ENCODE peak calls at places on chromosome 14, in nine cellular contexts. T is IMR-90, K is thyroid gland, G is gastrocnemius medialis, B is K562, N is A549, C is ovary, P is uterus, Y is breast epithelium. U is an unnamed sample.

GRCh38 chr14:56805201-56805991 is 4.9 kb downstream of the OTX2 start:
- DNase-seq in T (no peak), K (no peak), G (no peak), B (no peak), N (no peak), C (no peak), P (no peak), Y (no peak), U (no peak)

GRCh38 chr14:69055125-69055524 is 76.0 kb upstream of the ACTN1 start:
- DNase-seq in T (peak), K (no peak), G (no peak), B (no peak), N (no peak), C (no peak), P (no peak), Y (no peak), U (no peak)

GRCh38 chr14:24172871-24173281 is 996 bp downstream of the REC8 start:
- DNase-seq in T (no peak), K (no peak), G (no peak), B (no peak), N (no peak), C (no peak), P (no peak), Y (no peak), U (no peak)

GRCh38 chr14:50285861-50286260 is 26.2 kb downstream of the L2HGDH start:
- DNase-seq in T (no peak), K (no peak), G (peak), B (no peak), N (no peak), C (no peak), P (no peak), Y (no peak), U (no peak)

GRCh38 chr14:94767321-94767878 is 2.5 kb downstream of the GSC start:
- DNase-seq in T (no peak), K (no peak), G (no peak), B (no peak), N (no peak), C (no peak), P (no peak), Y (no peak), U (no peak)

GRCh38 chr14:34220921-34221320 is 241.1 kb downstream of the SPTSSA start:
- DNase-seq in T (no peak), K (no peak), G (no peak), B (no peak), N (no peak), C (no peak), P (no peak), Y (no peak), U (no peak)

GRCh38 chr14:52015411-52016030 is 26.2 kb downstream of the RTRAF start:
- DNase-seq in T (peak), K (peak), G (no peak), B (no peak), N (peak), C (no peak), P (no peak), Y (no peak), U (no peak)

GRCh38 chr14:24095196-24096068 is 1.3 kb downstream of the PCK2 start:
- DNase-seq in T (peak), K (peak), G (no peak), B (peak), N (peak), C (peak), P (peak), Y (no peak), U (no peak)

GRCh38 chr14:95518045-95518751 is 1.7 kb upstream of the SYNE3 start:
- DNase-seq in T (peak), K (no peak), G (no peak), B (no peak), N (no peak), C (no peak), P (no peak), Y (no peak), U (no peak)

GRCh38 chr14:69054030-69054429 is 74.9 kb upstream of the ACTN1 start:
- DNase-seq in T (no peak), K (peak), G (no peak), B (no peak), N (no peak), C (no peak), P (no peak), Y (no peak), U (no peak)

GRCh38 chr14:58796636-58797429 is 159.1 kb downstream of the DACT1 start:
- DNase-seq in T (peak), K (peak), G (no peak), B (no peak), N (no peak), C (no peak), P (no peak), Y (no peak), U (no peak)

GRCh38 chr14:88533203-88533602 is 21.6 kb downstream of the PTPN21 start:
- DNase-seq in T (peak), K (no peak), G (no peak), B (no peak), N (no peak), C (no peak), P (no peak), Y (no peak), U (no peak)

GRCh38 chr14:69592923-69593677 is 18.3 kb upstream of the SUSD6 start:
- DNase-seq in T (peak), K (no peak), G (no peak), B (no peak), N (no peak), C (peak), P (peak), Y (no peak), U (no peak)

GRCh38 chr14:104546591-104547309 is 32.8 kb upstream of the C14orf180 start:
- DNase-seq in T (no peak), K (no peak), G (no peak), B (no peak), N (no peak), C (no peak), P (no peak), Y (no peak), U (no peak)

GRCh38 chr14:95432152-95433093 is 84.0 kb downstream of the SYNE3 start:
- DNase-seq in T (peak), K (peak), G (no peak), B (peak), N (peak), C (peak), P (peak), Y (no peak), U (no peak)

GRCh38 chr14:99415496-99416281 is 65.0 kb downstream of the SETD3 start:
- DNase-seq in T (peak), K (peak), G (peak), B (peak), N (peak), C (peak), P (peak), Y (no peak), U (no peak)

GRCh38 chr14:97894552-97894951 is 1097.4 kb downstream of the VRK1 start:
- DNase-seq in T (no peak), K (no peak), G (no peak), B (no peak), N (no peak), C (no peak), P (no peak), Y (no peak), U (no peak)

GRCh38 chr14:102594514-102595175 is 2.2 kb downstream of the RCOR1 start:
- DNase-seq in T (peak), K (peak), G (peak), B (peak), N (peak), C (peak), P (peak), Y (peak), U (no peak)
- TF ChIP-seq CTCF in T (peak), K (peak), G (peak), B (peak), N (peak), C (peak), P (peak), Y (peak), U (peak)

DNA sequence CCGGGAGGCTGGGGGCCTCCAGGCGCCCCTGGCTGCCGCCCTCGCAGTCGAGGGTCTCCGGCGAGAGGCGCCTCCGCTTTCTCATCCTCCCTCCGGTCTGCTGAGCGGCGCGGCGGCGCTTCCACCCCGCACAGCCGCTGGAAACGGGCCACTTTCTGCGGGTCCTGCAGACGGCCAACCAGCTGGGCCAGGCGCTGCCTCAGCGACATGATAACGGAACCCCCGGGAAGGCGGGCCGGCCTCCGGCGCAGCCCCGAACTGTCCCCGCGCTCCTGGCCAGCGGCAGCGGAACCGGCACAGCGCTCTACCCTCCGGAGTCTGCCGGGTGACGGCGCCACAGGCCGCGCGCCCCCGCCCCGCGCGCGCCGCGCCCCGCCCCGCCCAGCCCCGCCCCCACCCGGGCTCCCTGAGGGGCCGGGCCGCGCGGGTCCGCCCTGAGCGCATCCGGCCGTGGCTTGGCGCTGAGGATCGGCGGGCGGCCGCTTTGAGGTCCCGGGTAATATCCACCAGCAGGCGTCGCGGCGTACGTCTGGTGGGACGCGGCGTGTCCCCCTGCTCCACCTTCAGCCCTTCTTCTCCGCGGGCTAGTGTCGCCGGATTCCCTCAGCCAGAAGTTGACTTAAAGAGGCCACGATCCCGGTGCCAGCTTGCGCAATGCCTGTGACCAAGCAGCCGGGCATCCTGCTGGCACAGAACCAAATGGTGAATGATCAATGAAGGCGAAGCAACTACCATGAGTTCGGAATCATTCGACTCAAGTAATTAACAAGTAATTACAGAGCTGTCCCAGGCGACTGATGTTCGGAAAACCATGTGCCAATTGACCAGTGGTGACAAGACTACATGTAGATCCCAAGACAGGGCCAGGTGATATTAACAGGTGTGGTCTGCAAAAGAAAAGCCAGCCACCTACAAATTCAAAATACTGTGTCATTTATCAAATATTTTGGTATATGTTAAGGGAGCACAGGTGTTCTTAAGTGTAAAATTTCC is at the start of gene SGPP1:
- DNase-seq in T (peak), K (peak), G (peak), B (peak), N (peak), C (peak), P (peak), Y (peak), U (no peak)
- TF ChIP-seq POLR2A in T (peak), K (no peak), G (peak), B (peak), N (peak), C (peak), P (peak), Y (no peak), U (peak)

DNA sequence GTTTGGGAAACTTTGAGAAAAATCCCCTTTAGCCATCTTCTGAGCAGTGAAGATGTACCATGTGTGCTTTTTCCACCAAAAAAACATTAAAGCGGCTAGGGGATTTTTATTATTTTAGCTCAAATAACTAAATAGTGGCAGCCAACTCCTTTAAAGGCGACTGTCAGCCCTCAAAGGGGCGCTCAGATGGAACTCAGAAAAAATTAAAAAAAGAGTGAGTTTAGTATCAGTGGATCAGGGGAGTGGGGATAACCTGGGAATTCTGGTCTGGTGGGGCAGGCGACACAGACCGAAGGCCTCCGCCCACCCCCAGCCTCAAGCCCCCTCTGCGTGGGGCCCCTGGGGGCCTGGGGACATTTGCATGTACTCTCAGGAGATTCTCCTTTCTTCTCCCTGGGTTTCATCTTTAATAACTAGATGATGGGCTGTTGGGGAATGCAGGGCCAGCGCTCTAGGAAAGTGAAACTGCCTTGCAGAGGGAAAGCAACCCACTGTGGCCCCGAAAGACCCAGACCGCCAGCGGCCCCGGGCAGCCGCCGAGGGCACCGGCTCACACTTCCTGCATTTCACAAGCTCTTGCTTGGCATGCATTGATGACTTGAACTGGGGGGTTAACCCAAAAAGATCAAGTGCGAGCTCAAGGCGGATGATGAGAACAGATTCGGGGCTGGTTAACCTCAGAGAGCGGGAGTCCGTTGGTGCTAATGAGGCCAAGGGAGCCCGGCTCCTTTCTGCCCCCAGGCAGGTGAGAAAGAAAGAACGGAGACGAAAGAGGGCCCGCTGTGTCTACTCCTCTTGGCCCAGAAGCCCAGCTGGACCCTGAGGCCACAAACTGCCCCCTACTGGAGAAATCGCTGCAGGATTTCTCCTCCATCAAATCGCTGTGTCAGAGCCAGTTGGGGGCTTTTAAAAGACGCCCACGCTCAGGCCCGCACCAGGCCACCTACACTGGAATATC is 7.3 kb upstream of the BATF start:
- DNase-seq in T (peak), K (peak), G (no peak), B (peak), N (no peak), C (no peak), P (no peak), Y (no peak), U (no peak)
- H3K27ac ChIP-seq in T (no peak), K (no peak), G (no peak), B (no peak), N (peak), C (no peak), P (peak), Y (no peak), U (peak)

GRCh38 chr14:71322660-71323250 is 415.5 kb downstream of the PCNX1 start:
- DNase-seq in T (peak), K (peak), G (no peak), B (no peak), N (peak), C (no peak), P (no peak), Y (no peak), U (no peak)
- TF ChIP-seq CTCF in T (peak), K (peak), G (no peak), B (no peak), N (peak), C (no peak), P (peak), Y (no peak), U (no peak)

GRCh38 chr14:89954045-89955021 is at the start of gene EFCAB11:
- DNase-seq in T (peak), K (peak), G (peak), B (peak), N (peak), C (peak), P (peak), Y (peak), U (peak)
- TF ChIP-seq POLR2A in T (peak), K (no peak), G (no peak), B (peak), N (peak), C (no peak), P (no peak), Y (no peak), U (no peak)

DNA sequence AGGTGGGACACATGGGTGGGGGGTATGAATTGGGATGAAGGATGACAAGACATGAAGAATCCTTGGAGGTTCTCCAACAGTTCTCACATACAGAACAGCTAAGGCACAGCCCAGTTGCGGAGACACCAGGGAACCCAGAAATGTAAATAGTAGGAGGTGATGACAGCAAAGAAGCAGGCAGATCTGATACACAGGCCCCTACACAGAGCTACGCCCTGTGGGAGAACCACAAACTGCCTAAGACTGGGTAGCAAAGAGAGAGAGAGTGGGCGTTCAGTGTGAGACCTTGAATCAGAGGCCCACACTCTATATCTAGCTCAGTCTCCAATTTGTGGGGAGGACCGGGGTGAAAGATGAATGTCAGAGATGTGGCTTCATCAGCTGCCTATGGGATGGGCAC is 9.5 kb upstream of the NUMB start:
- DNase-seq in T (peak), K (no peak), G (no peak), B (peak), N (no peak), C (no peak), P (no peak), Y (no peak), U (no peak)
- H3K27ac ChIP-seq in T (peak), K (no peak), G (no peak), B (no peak), N (no peak), C (no peak), P (no peak), Y (no peak), U (no peak)